ENCODE peak calls at places on chromosomes 3 and 15, in four cellular contexts. E is NCI-H187, H is endothelial cell, N is NCI-H510A treated with DMSO at 0.1 percent for 48 hours. D is an unnamed sample.

GRCh38 chr15:77507911-77508310 is 87.2 kb downstream of the HMG20A start:
- DNase-seq in E (no peak), H (no peak), N (no peak), D (no peak)

GRCh38 chr15:67253517-67254237 is 784 bp downstream of the AAGAB start:
- DNase-seq in E (no peak), H (no peak), N (no peak), D (no peak)

GRCh38 chr3:51391566-51392300 is 648 bp downstream of the RBM15B start:
- DNase-seq in E (no peak), H (peak), N (no peak), D (no peak)

GRCh38 chr3:115602194-115602593 is 21.1 kb upstream of the GAP43 start:
- DNase-seq in E (no peak), H (no peak), N (no peak), D (no peak)

GRCh38 chr15:59879506-59879905 is 124.6 kb upstream of the FOXB1 start:
- DNase-seq in E (no peak), H (no peak), N (no peak), D (no peak)

GRCh38 chr3:122572940-122573412 is 4.5 kb upstream of the PARP15 start:
- DNase-seq in E (no peak), H (no peak), N (peak), D (no peak)

GRCh38 chr3:129360705-129361460 is 67.6 kb downstream of the EFCAB12 start:
- DNase-seq in E (no peak), H (no peak), N (no peak), D (no peak)

GRCh38 chr3:190375250-190375649 is 12.7 kb upstream of the CLDN16 start:
- DNase-seq in E (no peak), H (no peak), N (no peak), D (no peak)

GRCh38 chr3:172760406-172760805 is 9.9 kb downstream of the ECT2 start:
- DNase-seq in E (no peak), H (no peak), N (no peak), D (no peak)

GRCh38 chr3:192851821-192852352 is 65.8 kb downstream of the MB21D2 start:
- DNase-seq in E (no peak), H (no peak), N (peak), D (no peak)

GRCh38 chr15:32901192-32901591 is 183.4 kb downstream of the GREM1 start:
- DNase-seq in E (no peak), H (no peak), N (no peak), D (no peak)

GRCh38 chr3:54527521-54527920 is 400.3 kb downstream of the LRTM1 start:
- DNase-seq in E (no peak), H (no peak), N (no peak), D (no peak)

GRCh38 chr15:41923424-41923999 is 29.7 kb upstream of the SPTBN5 start:
- DNase-seq in E (no peak), H (no peak), N (no peak), D (no peak)

GRCh38 chr3:29065211-29065785 is 215.6 kb upstream of the RBMS3 start:
- DNase-seq in E (peak), H (peak), N (peak), D (no peak)

GRCh38 chr3:80696280-80696679 is 928.5 kb upstream of the ROBO1 start:
- DNase-seq in E (no peak), H (no peak), N (peak), D (no peak)

GRCh38 chr3:122668930-122669730 is 11.5 kb upstream of the PARP14 start:
- DNase-seq in E (no peak), H (no peak), N (no peak), D (no peak)

GRCh38 chr15:56234804-56235203 is 8.9 kb downstream of the RFX7 start:
- DNase-seq in E (no peak), H (no peak), N (no peak), D (no peak)

GRCh38 chr15:80289558-80290277 is 37.7 kb upstream of the CTXND1 start:
- DNase-seq in E (no peak), H (no peak), N (no peak), D (no peak)

GRCh38 chr15:64279131-64279530 is 76.8 kb downstream of the CSNK1G1 start:
- DNase-seq in E (no peak), H (no peak), N (no peak), D (no peak)

GRCh38 chr3:172261053-172261452 is 187.2 kb downstream of the GHSR start:
- DNase-seq in E (no peak), H (no peak), N (no peak), D (no peak)

GRCh38 chr3:170739410-170739809 is 130.6 kb downstream of the RPL22L1 start:
- DNase-seq in E (no peak), H (no peak), N (no peak), D (no peak)

GRCh38 chr15:62445244-62445643 is 280.2 kb upstream of the C2CD4B start:
- DNase-seq in E (no peak), H (no peak), N (no peak), D (no peak)